ENCODE peak calls at places on chromosomes 5 and 9, in nine cellular contexts. O is ovary, P is HCT116, U is right lobe of liver, Y is stomach, S is tibial nerve, K is spleen, H is gastrocnemius medialis, F is transverse colon. X is an unnamed sample.

GRCh38 chr5:68252678-68253520 is 37.3 kb downstream of the PIK3R1 start:
- DNase-seq in O (peak), P (peak), U (peak), Y (peak), S (peak), K (peak), H (peak), F (peak), X (peak)

GRCh38 chr5:104626122-104626521 is 1063.5 kb upstream of the NUDT12 start:
- DNase-seq in O (no peak), P (no peak), U (no peak), Y (no peak), S (no peak), K (no peak), H (no peak), F (no peak), X (no peak)

GRCh38 chr5:66757834-66758396 is 161.7 kb downstream of the MAST4 start:
- DNase-seq in O (no peak), P (no peak), U (no peak), Y (no peak), S (no peak), K (no peak), H (no peak), F (no peak), X (no peak)

GRCh38 chr5:11075010-11075860 is 314.2 kb upstream of the DAP start:
- DNase-seq in O (no peak), P (no peak), U (no peak), Y (no peak), S (no peak), K (no peak), H (no peak), F (no peak), X (no peak)

GRCh38 chr9:90870646-90871326 is 69.2 kb downstream of the SYK start:
- DNase-seq in O (peak), P (peak), U (no peak), Y (peak), S (peak), K (no peak), H (no peak), F (peak), X (peak)

GRCh38 chr9:107755267-107755666 is 265.7 kb upstream of the KLF4 start:
- DNase-seq in O (no peak), P (peak), U (no peak), Y (no peak), S (no peak), K (no peak), H (no peak), F (peak), X (no peak)

GRCh38 chr9:116286287-116286686 is 132.7 kb downstream of the PAPPA start:
- DNase-seq in O (no peak), P (no peak), U (no peak), Y (no peak), S (no peak), K (no peak), H (no peak), F (no peak), X (no peak)

GRCh38 chr5:2283481-2284045 is 400.8 kb upstream of the IRX4 start:
- DNase-seq in O (no peak), P (no peak), U (no peak), Y (no peak), S (no peak), K (no peak), H (no peak), F (no peak), X (no peak)

GRCh38 chr9:113737414-113738271 is 138.5 kb upstream of the ZNF618 start:
- DNase-seq in O (peak), P (peak), U (no peak), Y (peak), S (peak), K (no peak), H (no peak), F (peak), X (no peak)

GRCh38 chr9:81462759-81463158 is 226.6 kb downstream of the TLE1 start:
- DNase-seq in O (no peak), P (no peak), U (no peak), Y (no peak), S (no peak), K (no peak), H (no peak), F (no peak), X (no peak)

GRCh38 chr5:126430631-126431030 is 7.4 kb downstream of the GRAMD2B start:
- DNase-seq in O (no peak), P (no peak), U (no peak), Y (no peak), S (no peak), K (no peak), H (no peak), F (no peak), X (no peak)

GRCh38 chr9:8622222-8622802 is 822.7 kb upstream of the DMAC1 start:
- DNase-seq in O (no peak), P (no peak), U (no peak), Y (no peak), S (no peak), K (no peak), H (no peak), F (no peak), X (no peak)

GRCh38 chr9:134712922-134713321 is 71.3 kb downstream of the COL5A1 start:
- DNase-seq in O (peak), P (no peak), U (no peak), Y (no peak), S (no peak), K (no peak), H (peak), F (no peak), X (no peak)

GRCh38 chr9:135609366-135609955 is 29.9 kb downstream of the GLT6D1 start:
- DNase-seq in O (no peak), P (no peak), U (no peak), Y (no peak), S (no peak), K (no peak), H (no peak), F (no peak), X (peak)

GRCh38 chr5:131720714-131721113 is 76.1 kb downstream of the FNIP1 start:
- DNase-seq in O (no peak), P (no peak), U (no peak), Y (no peak), S (no peak), K (no peak), H (no peak), F (no peak), X (no peak)

GRCh38 chr9:133149130-133150015 is 14.3 kb downstream of the GBGT1 start:
- DNase-seq in O (peak), P (peak), U (peak), Y (peak), S (peak), K (peak), H (peak), F (peak), X (peak)

GRCh38 chr5:65262590-65263189 is 219.0 kb downstream of the ADAMTS6 start:
- DNase-seq in O (no peak), P (no peak), U (no peak), Y (no peak), S (peak), K (no peak), H (no peak), F (no peak), X (no peak)

GRCh38 chr5:6470672-6471071 is 22.0 kb downstream of the UBE2QL1 start:
- DNase-seq in O (no peak), P (no peak), U (peak), Y (peak), S (no peak), K (no peak), H (no peak), F (no peak), X (no peak)

GRCh38 chr9:118529210-118529609 is 825.0 kb downstream of the TLR4 start:
- DNase-seq in O (no peak), P (no peak), U (no peak), Y (no peak), S (no peak), K (no peak), H (no peak), F (no peak), X (no peak)

GRCh38 chr9:96130970-96131369 is 171.0 kb downstream of the HSD17B3 start:
- DNase-seq in O (no peak), P (no peak), U (no peak), Y (no peak), S (no peak), K (no peak), H (no peak), F (no peak), X (no peak)

GRCh38 chr5:168472329-168472728 is 13.9 kb upstream of the RARS1 start:
- DNase-seq in O (no peak), P (no peak), U (no peak), Y (no peak), S (peak), K (no peak), H (no peak), F (no peak), X (no peak)
- TF ChIP-seq CTCF in O (no peak), P (no peak), U (no peak), Y (no peak), S (peak), K (no peak), H (no peak), F (no peak), X (no peak)

GRCh38 chr5:134101686-134102439 is 12.6 kb upstream of the TCF7 start:
- DNase-seq in O (peak), P (peak), U (peak), Y (peak), S (peak), K (peak), H (peak), F (peak), X (peak)
- TF ChIP-seq POLR2A in O (no peak), P (no peak), U (no peak), Y (no peak), S (no peak), K (no peak), H (no peak), F (no peak), X (no peak)

GRCh38 chr5:55320571-55320970 is 12.8 kb downstream of the MTREX start:
- DNase-seq in O (no peak), P (no peak), U (no peak), Y (no peak), S (no peak), K (no peak), H (no peak), F (no peak), X (no peak)
- TF ChIP-seq CTCF in O (no peak), P (no peak), U (no peak), Y (no peak), S (no peak), K (no peak), H (no peak), F (no peak), X (no peak)

GRCh38 chr9:89525673-89526374 is 27.9 kb upstream of the SEMA4D start:
- DNase-seq in O (no peak), P (no peak), U (no peak), Y (no peak), S (no peak), K (peak), H (no peak), F (no peak), X (no peak)
- TF ChIP-seq POLR2A in O (no peak), P (no peak), U (no peak), Y (no peak), S (no peak), K (no peak), H (no peak), F (no peak), X (no peak)

GRCh38 chr5:95317085-95317484 is 32.2 kb upstream of the MCTP1 start:
- DNase-seq in O (no peak), P (no peak), U (no peak), Y (no peak), S (no peak), K (no peak), H (no peak), F (no peak), X (no peak)
- TF ChIP-seq CTCF in O (no peak), P (no peak), U (no peak), Y (no peak), S (no peak), K (no peak), H (no peak), F (no peak), X (no peak)

DNA sequence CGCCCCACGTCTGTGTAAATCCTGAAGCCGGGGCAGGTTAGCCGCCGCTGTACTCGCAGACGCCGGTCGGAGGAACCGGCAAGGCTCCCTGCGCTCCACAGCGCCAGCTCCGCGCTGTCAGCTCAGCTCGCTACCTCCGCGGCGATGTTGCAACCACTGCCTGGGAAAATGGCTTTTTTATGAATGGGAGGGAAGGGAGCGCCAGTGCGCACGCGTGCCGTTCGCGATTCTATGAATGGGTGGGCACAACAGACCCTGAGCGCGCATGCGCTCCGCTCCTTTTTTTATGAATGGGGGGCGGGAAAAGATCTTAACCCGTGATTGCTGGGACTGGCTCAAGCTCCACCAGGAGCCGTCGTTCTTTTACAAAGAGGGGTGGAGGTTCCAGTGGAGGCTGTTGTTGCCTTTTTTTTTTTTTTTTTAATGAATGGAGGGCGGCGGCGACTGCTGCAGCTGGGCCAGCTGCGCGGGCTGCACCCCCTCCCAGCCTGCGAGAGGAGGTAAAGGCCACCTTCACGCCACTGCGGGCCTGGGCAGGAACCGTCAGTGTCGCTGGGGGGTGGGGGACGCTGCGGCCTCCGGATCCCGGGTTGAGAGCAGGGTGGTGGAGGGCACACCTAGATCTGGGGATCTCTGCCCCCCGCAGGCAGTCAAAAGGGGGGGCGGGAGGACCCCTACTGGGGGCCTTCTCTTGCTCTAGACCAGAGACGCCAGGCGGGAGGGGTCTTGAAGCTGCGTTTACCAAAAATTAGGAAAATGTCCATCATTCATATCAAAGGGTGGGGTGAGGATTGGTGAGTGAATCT is at the start of gene SPRY4:
- DNase-seq in O (peak), P (peak), U (peak), Y (peak), S (peak), K (peak), H (peak), F (peak), X (peak)
- TF ChIP-seq POLR2A in O (peak), P (peak), U (peak), Y (no peak), S (peak), K (peak), H (peak), F (peak), X (peak)

GRCh38 chr9:36152741-36153438 is 16.3 kb upstream of the CCIN start:
- DNase-seq in O (no peak), P (no peak), U (no peak), Y (no peak), S (no peak), K (peak), H (no peak), F (no peak), X (no peak)

GRCh38 chr9:36149197-36149596 is 12.7 kb downstream of the GLIPR2 start:
- DNase-seq in O (peak), P (no peak), U (no peak), Y (no peak), S (no peak), K (no peak), H (no peak), F (no peak), X (no peak)

GRCh38 chr9:36150529-36151305 is 14.2 kb downstream of the GLIPR2 start:
- DNase-seq in O (no peak), P (no peak), U (no peak), Y (no peak), S (no peak), K (no peak), H (no peak), F (no peak), X (no peak)

GRCh38 chr9:36154213-36154952 is 14.8 kb upstream of the CCIN start:
- DNase-seq in O (peak), P (no peak), U (no peak), Y (no peak), S (no peak), K (no peak), H (no peak), F (no peak), X (no peak)

DNA sequence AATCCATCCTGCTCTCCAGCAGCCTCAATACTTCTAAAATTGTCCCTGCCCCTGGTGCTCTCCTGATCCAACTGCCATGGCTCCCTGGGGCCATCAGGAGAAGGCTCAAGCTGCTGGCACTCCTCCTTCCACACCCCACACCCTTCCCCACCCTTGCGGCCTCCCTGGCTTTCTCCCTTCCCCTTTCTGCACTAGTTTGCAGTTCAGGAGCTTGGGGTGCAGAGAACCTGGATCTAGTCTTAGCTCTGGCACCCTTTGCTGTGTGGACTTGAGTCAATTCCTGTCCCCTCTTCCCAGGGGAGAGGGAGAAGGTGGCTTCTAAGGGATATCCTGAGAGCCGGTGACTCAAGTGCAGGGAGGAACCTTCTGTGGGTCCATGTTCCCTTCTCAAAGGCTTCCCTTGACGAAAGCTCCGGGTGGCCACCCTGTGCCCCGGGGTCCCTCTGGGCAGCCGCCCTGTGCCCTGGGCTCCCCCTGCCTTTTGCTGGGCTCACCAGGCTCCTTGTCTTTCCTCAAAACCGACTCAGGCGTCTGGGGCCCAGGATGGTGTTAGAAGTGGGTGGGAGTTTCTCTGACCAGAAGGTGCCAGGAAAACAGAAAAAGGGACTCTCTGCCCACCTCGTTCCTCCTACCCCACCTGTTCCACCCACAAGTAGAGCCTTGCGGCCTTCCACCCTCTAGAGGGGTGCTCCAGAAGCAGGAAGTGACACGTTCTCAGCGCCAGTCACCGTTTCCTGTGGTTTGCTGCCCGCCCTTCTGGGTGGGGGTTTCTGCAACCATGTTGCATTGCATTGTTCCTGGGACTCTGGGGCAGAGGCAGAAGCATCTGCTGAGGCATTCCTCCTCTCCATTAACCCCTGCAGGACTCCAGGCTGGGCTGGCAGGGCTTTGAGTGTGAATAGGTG is 15.0 kb downstream of the GLIPR2 start:
- DNase-seq in O (no peak), P (no peak), U (peak), Y (peak), S (no peak), K (peak), H (no peak), F (peak), X (no peak)
- TF ChIP-seq CTCF in O (no peak), P (no peak), U (no peak), Y (no peak), S (no peak), K (no peak), H (no peak), F (no peak), X (no peak)

DNA sequence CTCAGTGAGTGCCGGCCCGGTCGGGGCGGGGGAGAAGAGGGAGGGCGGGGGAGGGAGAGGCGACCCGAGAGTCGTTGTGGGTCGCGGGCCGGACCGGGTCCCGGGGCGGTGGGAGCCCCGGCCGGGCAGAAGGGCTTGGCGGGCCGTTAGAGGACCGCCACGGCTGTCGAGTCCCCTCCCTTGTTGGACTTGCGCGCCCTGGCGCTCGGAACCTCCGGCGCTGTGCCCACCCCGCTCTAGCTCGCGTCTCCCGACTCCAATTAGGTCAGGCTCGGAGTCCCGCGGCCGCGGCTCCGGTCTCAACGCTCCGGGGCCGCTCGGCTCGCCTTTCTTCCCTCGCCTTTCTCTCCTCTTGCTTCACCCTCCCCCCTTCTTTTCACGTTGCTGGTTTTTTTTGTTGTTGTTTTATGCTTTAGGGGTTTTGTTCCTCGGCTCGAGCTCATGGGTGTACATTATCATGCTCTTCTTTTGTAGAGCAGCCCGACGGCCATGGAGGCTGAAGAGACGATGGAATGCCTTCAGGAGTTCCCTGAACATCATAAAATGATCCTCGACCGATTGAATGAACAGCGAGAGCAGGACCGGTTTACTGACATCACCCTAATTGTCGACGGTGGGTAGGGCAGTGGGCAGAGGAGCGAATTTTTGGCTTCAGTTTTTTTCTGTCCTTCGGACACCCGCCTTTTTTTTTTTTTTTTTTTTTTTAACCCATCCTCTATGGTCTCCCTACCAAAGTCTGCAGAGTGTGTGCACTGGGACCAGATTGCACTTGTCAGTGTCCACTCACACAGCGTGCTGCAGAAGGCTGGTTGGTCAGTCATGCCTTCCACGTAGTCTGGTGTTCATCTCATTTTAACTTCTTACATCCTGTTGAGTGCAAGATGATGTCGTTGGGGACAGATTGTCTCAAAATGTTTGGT is 1.1 kb downstream of the ZNF131 start:
- DNase-seq in O (no peak), P (no peak), U (peak), Y (no peak), S (no peak), K (no peak), H (peak), F (peak), X (peak)
- TF ChIP-seq POLR2A in O (no peak), P (no peak), U (peak), Y (no peak), S (peak), K (peak), H (peak), F (peak), X (no peak)

DNA sequence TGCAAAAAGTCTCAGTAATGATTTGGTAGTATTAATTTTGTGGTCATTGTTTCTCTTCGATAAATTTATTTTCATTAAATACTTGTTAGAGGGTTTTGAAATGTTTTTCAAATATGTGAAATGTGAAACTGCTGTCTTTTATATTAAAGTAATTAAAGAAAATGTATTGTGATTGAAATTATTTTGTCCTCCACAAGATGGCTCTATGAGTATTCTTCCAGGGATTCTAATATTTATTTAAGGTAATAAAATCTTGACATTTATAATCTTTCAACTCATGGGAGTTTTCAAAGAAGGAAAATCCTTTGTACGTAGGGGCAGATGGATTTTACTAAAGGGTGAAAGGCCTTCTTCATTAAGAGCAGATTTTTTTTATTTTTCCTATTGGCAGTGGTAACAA is 19.3 kb downstream of the ISOC1 start:
- DNase-seq in O (no peak), P (no peak), U (no peak), Y (no peak), S (no peak), K (no peak), H (no peak), F (no peak), X (no peak)
- TF ChIP-seq CTCF in O (no peak), P (peak), U (peak), Y (no peak), S (no peak), K (no peak), H (no peak), F (no peak), X (no peak)

GRCh38 chr5:43042176-43042625 is 2.1 kb upstream of the ANXA2R start:
- DNase-seq in O (peak), P (peak), U (peak), Y (peak), S (peak), K (peak), H (peak), F (peak), X (peak)
- TF ChIP-seq POLR2A in O (no peak), P (no peak), U (peak), Y (no peak), S (no peak), K (peak), H (no peak), F (peak), X (peak)

X was measured in Peyer's patch.